ENCODE peak calls at places on chromosomes 11 and 22, in four cellular contexts. I is heart left ventricle, Y is PC-3, Q is stomach. F is an unnamed sample.

GRCh38 chr22:38187413-38188212 is 6.0 kb upstream of the PLA2G6 start:
- DNase-seq in I (no peak), Y (peak), Q (peak), F (no peak)

GRCh38 chr11:10305262-10305963 is 540 bp downstream of the ADM start:
- DNase-seq in I (peak), Q (peak), Y (peak), F (peak)

GRCh38 chr11:92770981-92771380 is 198.5 kb upstream of the MTNR1B start:
- DNase-seq in I (no peak), Q (no peak), Y (no peak), F (no peak)

GRCh38 chr11:96543177-96543576 is 153.4 kb downstream of the JRKL start:
- DNase-seq in Y (peak), Q (no peak), I (no peak), F (no peak)

GRCh38 chr11:8806974-8807373 is 104.0 kb upstream of the AKIP1 start:
- DNase-seq in Q (no peak), I (no peak), Y (no peak), F (peak)

GRCh38 chr11:67439321-67440228 is 2.1 kb upstream of the PTPRCAP start:
- DNase-seq in I (no peak), Q (peak), Y (peak), F (no peak)

GRCh38 chr22:36486619-36487384 is 5.4 kb upstream of the TXN2 start:
- DNase-seq in Y (peak), Q (peak), I (peak), F (no peak)

GRCh38 chr11:73372371-73372993 is 3.7 kb upstream of the RELT start:
- DNase-seq in Q (no peak), Y (peak), I (peak), F (no peak)

GRCh38 chr11:126318642-126319373 is 14.9 kb downstream of the DCPS start:
- DNase-seq in I (peak), Q (no peak), Y (peak), F (peak)

GRCh38 chr22:34736081-34736480 is 329.9 kb upstream of the ISX start:
- DNase-seq in Y (no peak), I (no peak), Q (no peak), F (no peak)

GRCh38 chr11:33682446-33682845 is 18.2 kb downstream of the C11orf91 start:
- DNase-seq in Y (peak), I (no peak), Q (no peak), F (no peak)

GRCh38 chr11:111559791-111560190 is 19.3 kb downstream of the LAYN start:
- DNase-seq in Y (peak), I (no peak), Q (no peak), F (no peak)

GRCh38 chr22:46514592-46515207 is 22.7 kb downstream of the CELSR1 start:
- DNase-seq in I (no peak), Q (no peak), Y (peak), F (no peak)

GRCh38 chr11:13030857-13031256 is 21.7 kb downstream of the RASSF10 start:
- DNase-seq in Q (peak), I (peak), Y (no peak), F (peak)

GRCh38 chr11:75797116-75797515 is 17.9 kb upstream of the UVRAG start:
- DNase-seq in Y (peak), Q (no peak), I (no peak), F (no peak)

GRCh38 chr22:33831651-33832050 is 88.6 kb downstream of the LARGE1 start:
- DNase-seq in Q (no peak), Y (no peak), I (no peak), F (no peak)

GRCh38 chr11:28654191-28654590 is 546.0 kb downstream of the METTL15 start:
- DNase-seq in Y (no peak), Q (no peak), I (no peak), F (no peak)

GRCh38 chr11:46741600-46742484 is 22.8 kb downstream of the F2 start:
- DNase-seq in I (no peak), Y (no peak), Q (no peak), F (no peak)

GRCh38 chr22:48391820-48392219 is 1435.9 kb downstream of the BRD1 start:
- DNase-seq in Q (no peak), Y (no peak), I (no peak), F (no peak)

GRCh38 chr11:127962416-127962815 is 624.9 kb downstream of the ETS1 start:
- DNase-seq in I (no peak), Q (no peak), Y (no peak), F (no peak)

GRCh38 chr11:109864161-109864661 is 229.0 kb upstream of the ZC3H12C start:
- DNase-seq in I (no peak), Y (peak), Q (no peak), F (no peak)

GRCh38 chr11:76257040-76257730 is 50.9 kb upstream of the WNT11 start:
- DNase-seq in Y (no peak), I (no peak), Q (no peak), F (no peak)

GRCh38 chr22:42633013-42633412 is 7.4 kb downstream of the ATP5MGL start:
- DNase-seq in I (no peak), Y (no peak), Q (no peak), F (no peak)

GRCh38 chr22:25360891-25361645 is 141.6 kb downstream of the CRYBB2 start:
- DNase-seq in I (no peak), Q (no peak), Y (no peak), F (no peak)

GRCh38 chr11:33059331-33060007 is 20.1 kb downstream of the TCP11L1 start:
- DNase-seq in Q (no peak), I (no peak), Y (peak), F (no peak)

GRCh38 chr11:96237759-96238158 is 105.2 kb downstream of the MAML2 start:
- DNase-seq in Q (no peak), Y (no peak), I (no peak), F (no peak)

GRCh38 chr11:121416909-121417567 is 35.1 kb upstream of the SORL1 start:
- DNase-seq in Y (peak), I (peak), Q (peak), F (peak)

DNA sequence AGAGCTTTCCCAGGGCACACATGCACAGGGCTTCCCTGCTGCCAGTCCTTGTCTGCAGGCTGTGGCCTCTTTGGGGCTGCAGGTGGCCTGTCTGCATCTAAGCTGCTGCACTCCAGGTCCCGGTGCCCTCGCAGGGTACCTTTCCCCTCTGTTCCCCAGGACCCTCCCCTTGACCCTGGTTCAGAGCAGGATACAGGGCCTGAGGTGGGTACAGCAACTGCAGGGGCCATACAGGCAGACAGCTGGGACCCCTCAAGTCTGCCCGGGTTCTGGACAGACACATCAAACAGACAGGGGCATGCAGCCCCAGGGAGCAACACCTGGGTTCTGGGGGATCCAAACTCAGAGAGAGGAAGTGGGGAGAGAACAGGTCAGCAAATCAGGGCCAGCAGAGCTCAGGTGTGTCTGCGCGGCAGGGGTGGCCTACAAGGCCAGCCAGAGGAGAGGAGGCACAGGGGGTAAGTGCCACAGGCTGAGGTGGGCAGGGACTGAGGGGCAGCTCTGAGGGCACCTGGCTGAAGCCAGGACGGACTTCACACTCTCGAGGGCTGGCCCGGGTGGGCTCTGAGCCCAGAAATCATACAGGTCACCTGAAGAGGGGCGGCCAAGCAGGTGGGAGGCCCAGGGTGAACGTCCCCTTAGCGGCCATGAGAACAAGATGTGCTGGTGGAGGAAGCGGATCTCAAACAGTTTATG is 29.9 kb upstream of the COMT start:
- DNase-seq in I (no peak), Q (no peak), Y (no peak), F (no peak)
- H3K4me3 ChIP-seq in I (no peak), Q (no peak), Y (no peak), F (no peak)

GRCh38 chr11:1708716-1709115 is 11.7 kb downstream of the KRTAP5-6 start:
- DNase-seq in Y (no peak), I (no peak), Q (no peak), F (no peak)

GRCh38 chr11:1703146-1703545 is 6.2 kb downstream of the KRTAP5-6 start:
- DNase-seq in Q (no peak), Y (no peak), I (no peak), F (no peak)

GRCh38 chr11:1705121-1706052 is 8.4 kb downstream of the KRTAP5-6 start:
- DNase-seq in I (no peak), Q (no peak), Y (peak), F (no peak)

GRCh38 chr11:1707751-1708150 is 10.8 kb downstream of the KRTAP5-6 start:
- DNase-seq in Y (no peak), I (no peak), Q (no peak), F (no peak)

DNA sequence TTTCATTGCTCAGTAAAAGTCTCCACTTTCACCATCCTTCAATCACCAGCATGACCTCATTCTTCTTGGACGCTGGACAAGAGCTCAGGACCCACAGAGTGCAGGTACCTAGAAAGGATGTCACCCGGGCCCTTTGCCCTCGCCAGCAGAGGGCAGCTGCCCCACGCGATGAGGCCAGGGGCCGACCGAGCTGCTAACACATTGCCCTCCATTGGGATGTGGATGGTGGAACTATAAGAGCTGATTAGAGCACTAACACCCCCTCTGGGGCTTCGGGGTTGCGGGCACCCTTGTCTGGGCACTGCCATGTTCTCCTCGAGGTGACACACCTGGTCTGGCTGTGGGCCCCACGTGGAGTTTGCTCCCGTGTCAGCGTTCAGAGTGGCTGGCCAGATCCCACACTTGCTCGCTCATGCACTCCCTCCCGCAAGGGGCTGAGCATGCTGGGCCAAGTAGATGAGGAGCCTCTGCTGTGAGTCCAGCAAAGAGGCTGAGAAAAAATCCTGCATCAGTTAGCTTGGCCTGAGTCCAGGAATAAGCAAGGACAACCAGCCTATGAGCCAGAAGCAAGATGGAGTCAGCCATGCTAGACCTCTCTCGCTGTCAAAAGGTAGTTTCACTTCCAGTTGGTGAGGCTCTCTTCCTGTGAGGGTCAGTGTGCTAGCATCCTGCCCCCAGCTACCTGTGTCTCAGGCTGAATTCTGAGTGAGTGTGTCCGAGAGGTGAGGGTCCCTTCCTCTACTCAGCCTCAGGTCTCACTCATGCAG is 9.8 kb downstream of the KRTAP5-6 start:
- DNase-seq in Y (peak), Q (no peak), I (no peak), F (peak)
- TF ChIP-seq CTCF in Y (peak), Q (no peak), I (peak), F (peak)

GRCh38 chr22:27842994-27843431 is 41.5 kb upstream of the MN1 start:
- DNase-seq in Y (no peak), Q (no peak), I (no peak), F (no peak)
- H3K27ac ChIP-seq in Y (no peak), Q (no peak), I (no peak), F (peak)

DNA sequence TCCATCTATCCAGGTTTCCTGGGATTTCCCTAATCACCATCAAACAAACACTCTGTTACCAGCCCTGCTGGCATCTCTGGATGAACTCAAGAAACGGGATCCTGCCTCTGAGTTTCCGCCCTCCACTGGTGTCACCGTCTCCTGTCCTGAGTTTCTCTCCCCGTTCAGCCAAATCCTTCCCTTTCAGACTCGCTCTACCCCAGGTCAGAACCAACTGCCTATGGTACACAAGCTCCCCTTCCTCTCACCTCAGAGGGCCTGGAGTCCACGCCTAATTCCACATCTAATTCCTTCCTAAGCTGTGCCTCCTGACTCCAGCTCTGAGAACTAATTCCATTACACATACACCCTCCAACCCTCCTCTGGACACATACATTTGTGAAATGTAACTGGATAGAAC is 96.1 kb downstream of the SHANK2 start:
- DNase-seq in I (no peak), Y (no peak), Q (no peak), F (no peak)
- H3K4me3 ChIP-seq in I (no peak), Y (no peak), Q (no peak), F (no peak)

GRCh38 chr11:43806976-43807375 is 73.7 kb upstream of the ALKBH3 start:
- DNase-seq in Q (no peak), Y (no peak), I (no peak), F (no peak)

GRCh38 chr11:43812471-43812870 is 68.2 kb upstream of the ALKBH3 start:
- DNase-seq in I (no peak), Q (no peak), Y (no peak), F (no peak)

GRCh38 chr11:43810929-43811596 is 69.6 kb upstream of the ALKBH3 start:
- DNase-seq in Q (no peak), Y (peak), I (no peak), F (no peak)
- TF ChIP-seq CTCF in Q (no peak), Y (peak), I (peak), F (peak)

DNA sequence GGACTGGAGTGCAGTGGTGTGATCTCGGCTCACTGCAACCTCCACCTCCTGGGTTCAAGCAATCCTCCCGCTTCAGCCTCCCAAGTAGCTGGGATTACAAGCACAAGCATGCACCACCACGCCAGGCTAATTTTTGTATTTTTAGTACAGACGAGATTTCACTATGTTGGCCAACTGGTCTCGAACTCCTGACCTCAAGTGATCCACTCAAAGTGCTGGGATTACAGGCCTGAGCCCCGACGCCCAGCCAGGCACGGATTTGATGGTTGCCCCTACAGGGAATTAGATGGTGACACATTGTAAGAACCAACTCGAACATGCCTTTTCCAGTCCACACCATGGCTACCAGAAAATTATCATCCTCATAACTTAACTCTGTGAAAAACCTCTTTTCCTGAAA is 26.8 kb upstream of the RTL6 start:
- DNase-seq in Y (no peak), I (no peak), Q (no peak), F (no peak)
- H3K27ac ChIP-seq in Y (no peak), I (no peak), Q (no peak), F (no peak)

DNA sequence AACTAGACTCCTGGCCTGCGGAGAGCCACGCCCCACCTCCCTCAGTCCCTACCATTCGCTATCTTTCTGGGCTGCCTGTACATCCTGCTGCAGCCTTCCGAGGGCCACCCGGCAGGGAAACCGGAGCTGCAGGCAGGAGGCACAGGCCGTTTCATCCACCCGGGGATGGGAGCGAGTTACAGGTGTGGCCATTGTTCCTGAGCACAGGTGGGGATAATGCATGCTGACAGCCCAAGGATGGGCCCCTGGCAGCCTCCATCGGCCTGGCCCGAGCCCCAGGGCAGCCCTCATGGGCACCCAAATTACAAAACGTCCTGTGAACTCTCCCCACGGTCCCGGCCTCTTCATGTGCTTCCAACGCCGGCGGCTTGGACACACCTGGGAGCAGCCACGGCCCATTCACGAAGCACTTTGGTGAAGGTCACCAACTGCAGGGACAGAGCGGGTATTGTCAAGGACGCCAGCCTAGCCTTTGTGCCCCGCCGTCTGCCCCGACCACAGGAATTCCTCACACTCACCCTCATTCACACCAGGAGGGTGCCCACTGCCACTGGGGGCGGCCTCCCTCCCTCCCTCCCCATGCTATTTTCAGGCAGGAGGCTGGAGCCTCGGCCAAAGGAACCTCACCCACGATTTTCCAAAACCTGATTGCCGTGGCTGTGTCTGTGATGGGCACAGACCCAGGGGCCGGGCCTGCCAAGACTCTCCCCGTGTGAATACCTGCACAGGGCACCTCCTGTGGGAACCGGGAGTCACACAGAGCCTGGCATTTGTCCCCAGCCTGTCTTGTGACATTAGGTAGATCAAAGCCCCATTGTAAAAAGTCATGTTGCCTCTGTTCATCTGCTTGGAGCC is 42.1 kb upstream of the MYEOV start:
- DNase-seq in I (no peak), Y (no peak), Q (peak), F (no peak)
- H3K4me3 ChIP-seq in I (no peak), Y (no peak), Q (no peak), F (no peak)